ENCODE peak calls at places on chromosomes 3 and 15, in eight cellular contexts. W is tibial artery; E is fibroblast of mammary gland; L is Caco-2; G is activated CD8-positive, alpha-beta T cell treated with anti-CD3 and anti-CD28 coated beads for 36 hours; J is GM13976; F is GM12864; H is nephron progenitor cell. Y is an unnamed sample.

GRCh38 chr3:53196575-53197407 is 35.8 kb downstream of the PRKCD start:
- DNase-seq in J (peak), H (peak), G (peak), E (peak), W (no peak), F (peak), L (no peak), Y (no peak)

GRCh38 chr3:134883697-134884385 is 88.8 kb downstream of the EPHB1 start:
- DNase-seq in W (no peak), G (no peak), H (no peak), F (no peak), L (no peak), J (no peak), E (peak), Y (no peak)

GRCh38 chr15:81653259-81653658 is 279.2 kb upstream of the TMC3 start:
- DNase-seq in E (no peak), W (no peak), H (no peak), G (no peak), L (no peak), F (no peak), J (peak), Y (no peak)

GRCh38 chr3:77281721-77282120 is 241.8 kb downstream of the ROBO2 start:
- DNase-seq in G (no peak), L (no peak), H (peak), J (no peak), W (no peak), E (no peak), F (no peak), Y (no peak)

GRCh38 chr3:20648294-20648693 is 462.3 kb upstream of the SGO1 start:
- DNase-seq in W (no peak), L (no peak), G (no peak), H (no peak), J (no peak), F (no peak), E (peak), Y (no peak)

GRCh38 chr3:51937611-51938450 is 3.9 kb downstream of the RRP9 start:
- DNase-seq in H (no peak), F (no peak), E (no peak), J (peak), G (no peak), L (no peak), W (peak), Y (peak)

GRCh38 chr3:184480831-184481230 is 80.8 kb upstream of the EPHB3 start:
- DNase-seq in L (no peak), E (no peak), F (no peak), J (no peak), H (no peak), G (no peak), W (no peak), Y (peak)

GRCh38 chr3:87834327-87834726 is 224.5 kb downstream of the CGGBP1 start:
- DNase-seq in L (no peak), E (no peak), J (no peak), F (no peak), G (no peak), W (no peak), H (no peak), Y (no peak)

GRCh38 chr3:147351301-147351700 is 55.0 kb downstream of the ZIC4 start:
- DNase-seq in F (no peak), E (no peak), W (no peak), H (no peak), L (no peak), G (no peak), J (no peak), Y (no peak)

GRCh38 chr15:96586901-96587300 is 256.4 kb downstream of the NR2F2 start:
- DNase-seq in J (no peak), H (no peak), L (no peak), G (no peak), W (no peak), F (no peak), E (no peak), Y (no peak)

GRCh38 chr3:56061227-56061626 is 407.0 kb downstream of the ERC2 start:
- DNase-seq in J (no peak), H (no peak), F (no peak), E (no peak), G (no peak), L (no peak), W (no peak), Y (no peak)

GRCh38 chr3:55601366-55602080 is 114.4 kb upstream of the WNT5A start:
- DNase-seq in W (no peak), L (no peak), G (no peak), J (no peak), F (no peak), H (no peak), E (no peak), Y (no peak)

GRCh38 chr15:31365655-31366127 is 39.1 kb downstream of the KLF13 start:
- DNase-seq in J (peak), G (peak), E (peak), F (peak), W (peak), L (no peak), H (peak), Y (no peak)

GRCh38 chr3:42762046-42762724 is 10.9 kb downstream of the CCDC13 start:
- DNase-seq in W (no peak), G (no peak), F (no peak), L (no peak), E (peak), H (no peak), J (no peak), Y (peak)

DNA sequence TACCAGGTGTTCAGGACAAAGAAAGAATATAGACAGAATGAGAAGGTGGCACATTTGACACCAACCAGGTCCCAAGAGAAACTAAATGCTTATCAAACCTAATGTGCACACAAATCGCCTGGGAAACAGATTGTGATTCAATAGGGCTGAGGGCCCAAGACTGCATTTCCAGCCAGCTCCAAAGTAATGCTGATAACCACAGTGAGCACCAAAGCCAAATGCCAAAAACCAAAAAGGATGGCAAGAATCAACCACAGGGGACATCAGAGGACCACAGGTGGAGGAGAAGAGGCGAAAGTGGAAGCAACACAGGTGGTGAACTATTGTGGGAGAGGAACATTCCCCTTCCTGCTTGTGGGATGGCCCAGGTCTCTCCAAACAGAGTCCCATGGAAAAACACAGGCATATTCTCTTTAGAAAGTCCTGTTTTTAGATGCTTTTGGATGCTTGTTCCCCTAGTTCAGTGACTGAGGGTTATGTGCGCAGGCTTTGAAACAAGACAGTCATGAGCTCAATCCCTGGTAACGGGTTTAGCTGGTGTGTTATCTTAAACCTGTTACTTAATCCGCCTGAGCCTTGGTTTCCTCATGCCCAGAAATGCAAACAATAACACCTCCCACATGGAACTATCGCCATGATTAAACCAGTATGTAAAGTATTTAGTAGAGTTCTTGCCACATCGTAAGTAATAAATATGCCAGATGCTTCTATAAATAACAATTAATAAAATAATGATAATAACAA is 241.7 kb downstream of the ATP8B4 start:
- DNase-seq in E (peak), L (no peak), J (no peak), H (no peak), W (no peak), F (no peak), G (no peak), Y (no peak)
- TF ChIP-seq CTCF in E (no peak), L (no peak), J (no peak), H (no peak), W (no peak), F (no peak), G (no peak), Y (no peak)

DNA sequence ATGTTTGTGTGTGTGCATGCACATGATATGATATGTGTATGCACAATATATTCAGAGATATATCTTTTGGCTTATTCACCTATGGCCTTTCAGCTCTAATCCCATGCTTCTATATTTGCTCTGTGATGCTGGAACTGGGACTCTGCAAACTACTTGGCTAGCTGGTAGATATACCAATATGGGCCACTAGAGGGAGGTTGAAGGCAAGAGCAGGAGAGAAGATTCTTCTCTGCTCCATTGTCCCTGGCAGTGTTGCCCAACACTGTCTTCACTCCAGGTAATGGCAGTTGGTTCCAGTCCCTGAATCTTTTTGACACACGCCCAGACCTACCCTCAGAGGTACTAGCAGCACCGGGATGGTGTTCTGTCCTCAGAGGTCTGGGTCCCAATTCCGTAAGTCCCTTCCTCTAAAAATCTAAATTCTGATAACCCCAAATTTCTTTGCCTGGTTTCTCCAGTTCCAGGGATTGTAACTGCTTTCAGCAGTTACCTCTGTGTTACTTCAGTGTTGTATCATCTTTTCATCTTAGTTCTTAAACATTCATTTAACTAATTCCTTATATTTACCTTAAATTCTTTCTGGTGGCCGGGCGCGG is 44.7 kb downstream of the GTPBP8 start:
- DNase-seq in E (peak), F (no peak), G (peak), J (peak), W (no peak), H (peak), L (peak), Y (no peak)
- TF ChIP-seq CTCF in E (peak), F (peak), G (peak), J (peak), W (peak), H (peak), L (peak), Y (peak)

DNA sequence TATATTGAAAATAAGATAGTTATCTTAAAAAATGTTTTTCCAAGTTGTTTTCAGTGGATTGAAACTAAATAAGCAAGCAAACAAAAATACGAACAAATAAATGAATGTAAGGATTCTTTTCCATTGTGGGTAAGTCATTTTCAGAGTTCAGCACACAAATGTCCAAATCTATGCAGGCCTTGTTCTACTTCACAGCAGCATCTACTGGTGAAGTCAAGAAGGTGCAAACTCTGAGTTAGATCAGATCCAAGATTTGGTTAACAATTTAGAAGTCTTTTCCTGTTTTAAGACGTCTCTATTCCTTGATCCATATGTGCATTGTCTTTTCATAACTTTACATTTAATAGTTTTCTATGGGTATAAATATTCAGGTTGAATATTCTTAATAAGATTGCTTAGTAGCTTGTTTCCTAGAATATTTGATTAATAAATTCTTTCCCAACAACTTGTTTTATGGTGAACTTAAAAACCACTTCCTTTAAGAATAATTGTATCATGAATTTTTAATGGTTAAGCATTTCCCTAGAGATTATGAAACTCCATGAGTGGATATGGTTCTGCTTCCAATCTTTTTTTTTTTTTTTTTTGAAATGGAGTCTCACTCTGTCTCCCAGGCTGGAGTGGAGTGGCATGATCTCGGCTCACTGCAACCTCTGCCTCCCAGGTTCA is 10.5 kb downstream of the PTX3 start:
- DNase-seq in W (no peak), H (no peak), G (no peak), J (no peak), E (peak), F (no peak), L (no peak), Y (no peak)
- TF ChIP-seq CTCF in W (peak), H (peak), G (no peak), J (no peak), E (peak), F (peak), L (peak), Y (peak)

GRCh38 chr15:97904196-97904572 is 56.3 kb upstream of the ARRDC4 start:
- DNase-seq in H (peak), W (peak), E (peak), F (no peak), J (peak), G (peak), L (peak), Y (peak)
- TF ChIP-seq CTCF in H (peak), W (peak), E (peak), F (peak), J (peak), G (peak), L (peak), Y (peak)

GRCh38 chr3:127762077-127762786 is 60.1 kb downstream of the MGLL start:
- DNase-seq in W (peak), L (no peak), G (peak), E (no peak), H (no peak), F (peak), J (peak), Y (no peak)

GRCh38 chr3:127759826-127760225 is 62.5 kb downstream of the MGLL start:
- DNase-seq in G (no peak), E (no peak), L (no peak), W (no peak), H (no peak), F (no peak), J (no peak), Y (no peak)

GRCh38 chr3:127762787-127763105 is 59.6 kb downstream of the MGLL start:
- DNase-seq in H (no peak), E (no peak), F (no peak), J (no peak), W (no peak), L (no peak), G (no peak), Y (no peak)

GRCh38 chr3:127760361-127760760 is 62.0 kb downstream of the MGLL start:
- DNase-seq in H (no peak), L (no peak), G (no peak), E (no peak), W (no peak), J (no peak), F (no peak), Y (no peak)

DNA sequence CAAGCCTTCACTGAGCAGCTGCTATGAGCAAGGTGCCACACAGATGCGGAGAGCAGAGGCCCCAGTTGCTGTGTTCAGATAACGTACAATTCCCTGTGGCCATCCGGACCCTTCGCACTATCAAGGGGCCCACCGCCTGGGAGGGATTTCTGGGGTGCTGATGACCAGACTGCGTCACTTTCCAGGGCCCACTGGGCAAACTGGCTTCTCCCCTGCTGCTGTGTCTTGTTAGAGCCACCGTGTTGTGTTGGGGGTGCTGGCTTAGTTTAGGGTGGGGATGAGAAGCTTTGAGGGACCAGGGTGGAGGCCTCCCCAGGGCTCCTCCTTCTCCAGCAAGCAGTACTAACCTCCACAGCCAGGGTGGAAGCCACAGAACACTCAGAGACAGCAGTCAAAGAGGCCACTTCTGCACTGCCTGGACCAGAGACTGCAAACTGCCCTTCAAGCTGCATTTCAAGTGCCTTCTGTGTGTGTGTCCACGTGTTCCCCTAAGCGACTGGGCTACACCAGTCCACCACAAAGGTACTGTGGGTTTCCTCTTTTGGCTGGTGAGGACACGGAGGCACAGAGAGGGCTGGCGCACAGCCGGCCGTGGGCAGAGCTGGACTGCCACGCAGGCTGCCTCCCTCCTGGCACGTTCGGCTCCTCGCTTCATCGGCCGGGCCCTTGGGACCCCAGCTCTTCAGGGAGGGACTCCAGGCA is 61.1 kb downstream of the MGLL start:
- DNase-seq in W (peak), J (peak), L (no peak), F (peak), G (peak), H (no peak), E (no peak), Y (no peak)
- TF ChIP-seq CTCF in W (no peak), J (no peak), L (no peak), F (peak), G (no peak), H (no peak), E (no peak), Y (no peak)

GRCh38 chr3:38297947-38298711 is 16.0 kb downstream of the SLC22A14 start:
- DNase-seq in W (no peak), F (peak), L (no peak), J (no peak), G (no peak), E (peak), H (no peak), Y (peak)
- TF ChIP-seq CTCF in W (peak), F (peak), L (peak), J (peak), G (peak), E (peak), H (peak), Y (peak)